ENCODE peak calls at places on chromosomes 16 and 17, in ten cellular contexts. One of them, this sample, is unnamed.
A peak's percentile ranks its signal among the peaks of the same experiment; 100 is the strongest.

GRCh38 chr17:1604831-1605528 is 23.7 kb downstream of the SLC43A2 start:
- DNase-seq in AG20443: no peak
- DNase-seq in upper lobe of right lung: no peak
- DNase-seq in ELR: no peak
- DNase-seq in body of pancreas: no peak
- DNase-seq in activated naive CD4-positive, alpha-beta T cell treated with anti-CD3 and anti-CD28 coated beads, Interleukin-2, amount 50 U/mL, for 16 hours: no peak
- DNase-seq in AG08396: no peak
- DNase-seq in GM13976: no peak
- DNase-seq in NCI-H510A treated with DMSO at 0.1 percent for 48 hours: no peak
- DNase-seq in bronchial epithelial cell: no peak
- DNase-seq in this sample: no peak

GRCh38 chr17:15335446-15335845 is 6.0 kb downstream of the TEKT3 start:
- DNase-seq in AG20443: no peak
- DNase-seq in upper lobe of right lung: no peak
- DNase-seq in ELR: no peak
- DNase-seq in body of pancreas: no peak
- DNase-seq in activated naive CD4-positive, alpha-beta T cell treated with anti-CD3 and anti-CD28 coated beads, Interleukin-2, amount 50 U/mL, for 16 hours: no peak
- DNase-seq in AG08396: no peak
- DNase-seq in GM13976: no peak
- DNase-seq in NCI-H510A treated with DMSO at 0.1 percent for 48 hours: no peak
- DNase-seq in bronchial epithelial cell: no peak
- DNase-seq in this sample: no peak

GRCh38 chr17:68829211-68829610 is 126.0 kb downstream of the ABCA8 start:
- DNase-seq in AG20443: no peak
- DNase-seq in upper lobe of right lung: no peak
- DNase-seq in ELR: no peak
- DNase-seq in body of pancreas: no peak
- DNase-seq in activated naive CD4-positive, alpha-beta T cell treated with anti-CD3 and anti-CD28 coated beads, Interleukin-2, amount 50 U/mL, for 16 hours: no peak
- DNase-seq in AG08396: no peak
- DNase-seq in GM13976: no peak
- DNase-seq in NCI-H510A treated with DMSO at 0.1 percent for 48 hours: no peak
- DNase-seq in bronchial epithelial cell: no peak
- DNase-seq in this sample: no peak

GRCh38 chr17:17042851-17043667 is 802 bp downstream of the MPRIP start:
- DNase-seq in AG20443: no peak
- DNase-seq in upper lobe of right lung: peak; percentile 70
- DNase-seq in ELR: peak; percentile 81
- DNase-seq in body of pancreas: no peak
- DNase-seq in activated naive CD4-positive, alpha-beta T cell treated with anti-CD3 and anti-CD28 coated beads, Interleukin-2, amount 50 U/mL, for 16 hours: peak; percentile 26
- DNase-seq in AG08396: no peak
- DNase-seq in GM13976: no peak
- DNase-seq in NCI-H510A treated with DMSO at 0.1 percent for 48 hours: no peak
- DNase-seq in bronchial epithelial cell: peak; percentile 63
- DNase-seq in this sample: no peak

GRCh38 chr17:77451894-77452852 is 311.4 kb downstream of the SEC14L1 start:
- DNase-seq in AG20443: peak; percentile 86
- DNase-seq in upper lobe of right lung: peak; percentile 77
- DNase-seq in ELR: peak; percentile 83
- DNase-seq in body of pancreas: peak; percentile 50
- DNase-seq in activated naive CD4-positive, alpha-beta T cell treated with anti-CD3 and anti-CD28 coated beads, Interleukin-2, amount 50 U/mL, for 16 hours: no peak
- DNase-seq in AG08396: peak; percentile 89
- DNase-seq in GM13976: no peak
- DNase-seq in NCI-H510A treated with DMSO at 0.1 percent for 48 hours: peak; percentile 81
- DNase-seq in bronchial epithelial cell: peak; percentile 55
- DNase-seq in this sample: peak; percentile 76

GRCh38 chr16:28494141-28494851 is at the start of gene APOBR:
- DNase-seq in AG20443: no peak
- DNase-seq in upper lobe of right lung: peak; percentile 82
- DNase-seq in ELR: peak; percentile 37
- DNase-seq in body of pancreas: no peak
- DNase-seq in activated naive CD4-positive, alpha-beta T cell treated with anti-CD3 and anti-CD28 coated beads, Interleukin-2, amount 50 U/mL, for 16 hours: peak; percentile 81
- DNase-seq in AG08396: no peak
- DNase-seq in GM13976: peak; percentile 90
- DNase-seq in NCI-H510A treated with DMSO at 0.1 percent for 48 hours: no peak
- DNase-seq in bronchial epithelial cell: no peak
- DNase-seq in this sample: no peak

GRCh38 chr17:37609170-37610040 is at the start of gene SYNRG:
- DNase-seq in AG20443: peak; percentile 100
- DNase-seq in upper lobe of right lung: peak; percentile 97
- DNase-seq in ELR: peak; percentile 97
- DNase-seq in body of pancreas: peak; percentile 93
- DNase-seq in activated naive CD4-positive, alpha-beta T cell treated with anti-CD3 and anti-CD28 coated beads, Interleukin-2, amount 50 U/mL, for 16 hours: peak; percentile 94
- DNase-seq in AG08396: peak; percentile 99
- DNase-seq in GM13976: peak; percentile 100
- DNase-seq in NCI-H510A treated with DMSO at 0.1 percent for 48 hours: peak; percentile 93
- DNase-seq in bronchial epithelial cell: peak; percentile 78
- DNase-seq in this sample: peak; percentile 92

GRCh38 chr16:89779231-89779912 is 37.1 kb downstream of the FANCA start:
- DNase-seq in AG20443: no peak
- DNase-seq in upper lobe of right lung: no peak
- DNase-seq in ELR: no peak
- DNase-seq in body of pancreas: no peak
- DNase-seq in activated naive CD4-positive, alpha-beta T cell treated with anti-CD3 and anti-CD28 coated beads, Interleukin-2, amount 50 U/mL, for 16 hours: no peak
- DNase-seq in AG08396: no peak
- DNase-seq in GM13976: no peak
- DNase-seq in NCI-H510A treated with DMSO at 0.1 percent for 48 hours: no peak
- DNase-seq in bronchial epithelial cell: no peak
- DNase-seq in this sample: no peak

GRCh38 chr17:59175076-59175475 is 19.5 kb downstream of the PRR11 start:
- DNase-seq in AG20443: no peak
- DNase-seq in upper lobe of right lung: no peak
- DNase-seq in ELR: no peak
- DNase-seq in body of pancreas: no peak
- DNase-seq in activated naive CD4-positive, alpha-beta T cell treated with anti-CD3 and anti-CD28 coated beads, Interleukin-2, amount 50 U/mL, for 16 hours: no peak
- DNase-seq in AG08396: no peak
- DNase-seq in GM13976: no peak
- DNase-seq in NCI-H510A treated with DMSO at 0.1 percent for 48 hours: no peak
- DNase-seq in bronchial epithelial cell: no peak
- DNase-seq in this sample: no peak

GRCh38 chr17:1643999-1644492 is 1.5 kb downstream of the SCARF1 start:
- DNase-seq in AG20443: no peak
- DNase-seq in upper lobe of right lung: peak; percentile 80
- DNase-seq in ELR: peak; percentile 56
- DNase-seq in body of pancreas: no peak
- DNase-seq in activated naive CD4-positive, alpha-beta T cell treated with anti-CD3 and anti-CD28 coated beads, Interleukin-2, amount 50 U/mL, for 16 hours: no peak
- DNase-seq in AG08396: peak; percentile 25
- DNase-seq in GM13976: peak; percentile 54
- DNase-seq in NCI-H510A treated with DMSO at 0.1 percent for 48 hours: no peak
- DNase-seq in bronchial epithelial cell: no peak
- DNase-seq in this sample: no peak

GRCh38 chr17:47708312-47708863 is 14.4 kb downstream of the TBKBP1 start:
- DNase-seq in AG20443: no peak
- DNase-seq in upper lobe of right lung: no peak
- DNase-seq in ELR: no peak
- DNase-seq in body of pancreas: no peak
- DNase-seq in activated naive CD4-positive, alpha-beta T cell treated with anti-CD3 and anti-CD28 coated beads, Interleukin-2, amount 50 U/mL, for 16 hours: no peak
- DNase-seq in AG08396: no peak
- DNase-seq in GM13976: no peak
- DNase-seq in NCI-H510A treated with DMSO at 0.1 percent for 48 hours: no peak
- DNase-seq in bronchial epithelial cell: no peak
- DNase-seq in this sample: no peak

GRCh38 chr16:9409753-9410493 is 318.5 kb downstream of the HAPSTR1 start:
- DNase-seq in AG20443: no peak
- DNase-seq in upper lobe of right lung: no peak
- DNase-seq in ELR: no peak
- DNase-seq in body of pancreas: no peak
- DNase-seq in activated naive CD4-positive, alpha-beta T cell treated with anti-CD3 and anti-CD28 coated beads, Interleukin-2, amount 50 U/mL, for 16 hours: no peak
- DNase-seq in AG08396: no peak
- DNase-seq in GM13976: no peak
- DNase-seq in NCI-H510A treated with DMSO at 0.1 percent for 48 hours: no peak
- DNase-seq in bronchial epithelial cell: no peak
- DNase-seq in this sample: no peak

This sample was measured in HuH-7.5.